ENCODE peak calls at places on chromosomes 2 and 18, in four cellular contexts. U, B, F and I are unnamed samples.

GRCh38 chr2:39234754-39235153 is 9.0 kb downstream of the CDKL4 start:
- DNase-seq in U (no peak), B (peak; percentile 23), F (no peak), I (no peak)

GRCh38 chr18:9569178-9569577 is 45.2 kb downstream of the PPP4R1 start:
- DNase-seq in U (no peak), B (no peak), F (no peak), I (no peak)

GRCh38 chr18:73901589-73901988 is 246.0 kb downstream of the FBXO15 start:
- DNase-seq in U (no peak), B (no peak), F (no peak), I (no peak)

GRCh38 chr2:109238580-109238979 is 109.6 kb downstream of the SH3RF3 start:
- DNase-seq in U (peak; percentile 59), B (no peak), F (no peak), I (no peak)

GRCh38 chr18:31497404-31497710 is 620 bp upstream of the DSG2 start:
- DNase-seq in U (no peak), B (no peak), F (peak; percentile 49), I (no peak)

GRCh38 chr2:100321181-100321880 is 970 bp downstream of the LONRF2 start:
- DNase-seq in U (no peak), B (no peak), F (peak; percentile 69), I (peak; percentile 71)

GRCh38 chr2:119544075-119545031 is at the start of gene CFAP221:
- DNase-seq in U (no peak), B (peak; percentile 60), F (peak; percentile 92), I (peak; percentile 89)

GRCh38 chr2:110883401-110883800 is 151.0 kb downstream of the ACOXL start:
- DNase-seq in U (no peak), B (no peak), F (no peak), I (no peak)

GRCh38 chr2:66428986-66429612 is 5.8 kb upstream of the MEIS1 start:
- DNase-seq in U (no peak), B (peak; percentile 61), F (peak; percentile 73), I (no peak)

GRCh38 chr18:49672853-49673252 is 111.0 kb downstream of the LIPG start:
- DNase-seq in U (no peak), B (no peak), F (no peak), I (no peak)

GRCh38 chr2:138979131-138979530 is 198.9 kb upstream of the NXPH2 start:
- DNase-seq in U (no peak), B (no peak), F (no peak), I (no peak)

GRCh38 chr2:26576565-26577441 is 64.4 kb downstream of the CIB4 start:
- DNase-seq in U (no peak), B (no peak), F (no peak), I (no peak)

GRCh38 chr18:21740474-21740723 is 193 bp upstream of the MIB1 start:
- DNase-seq in U (no peak), B (peak; percentile 92), F (peak; percentile 98), I (peak; percentile 98)

GRCh38 chr2:101841679-101842327 is 144.3 kb downstream of the MAP4K4 start:
- DNase-seq in U (no peak), B (no peak), F (no peak), I (no peak)

GRCh38 chr2:155792666-155793065 is 539.9 kb downstream of the NR4A2 start:
- DNase-seq in U (no peak), B (no peak), F (no peak), I (no peak)

GRCh38 chr2:219530048-219530963 is 13.3 kb downstream of the CHPF start:
- DNase-seq in U (no peak), B (peak; percentile 77), F (peak; percentile 88), I (peak; percentile 90)

GRCh38 chr2:144111443-144111842 is 408.5 kb downstream of the ZEB2 start:
- DNase-seq in U (no peak), B (no peak), F (peak; percentile 41), I (no peak)

GRCh38 chr2:106057206-106057605 is 136.9 kb downstream of the UXS1 start:
- DNase-seq in U (no peak), B (peak; percentile 42), F (no peak), I (no peak)

GRCh38 chr2:236971131-236971850 is 114.4 kb upstream of the COPS8 start:
- DNase-seq in U (no peak), B (no peak), F (no peak), I (no peak)

GRCh38 chr2:213065583-213066444 is 85.6 kb downstream of the IKZF2 start:
- DNase-seq in U (no peak), B (no peak), F (no peak), I (peak; percentile 13)

GRCh38 chr2:239302083-239302807 is 98.6 kb downstream of the HDAC4 start:
- DNase-seq in U (no peak), B (no peak), F (no peak), I (no peak)

GRCh38 chr2:29475446-29476006 is 360.3 kb downstream of the CLIP4 start:
- DNase-seq in U (no peak), B (no peak), F (no peak), I (no peak)

GRCh38 chr2:143329288-143329687 is 200.1 kb downstream of the ARHGAP15 start:
- DNase-seq in U (no peak), B (no peak), F (no peak), I (no peak)

GRCh38 chr18:63999871-64000270 is 30.0 kb downstream of the SERPINB8 start:
- DNase-seq in U (no peak), B (no peak), F (no peak), I (no peak)

GRCh38 chr2:27071277-27071989 is at the start of gene OST4:
- DNase-seq in U (no peak), B (peak; percentile 88), F (peak; percentile 96), I (peak; percentile 96)

GRCh38 chr2:43985359-43985758 is 10.4 kb downstream of the LRPPRC start:
- DNase-seq in U (no peak), B (no peak), F (peak; percentile 16), I (no peak)

GRCh38 chr2:43184339-43184895 is 42.0 kb downstream of the ZFP36L2 start:
- DNase-seq in U (no peak), B (peak; percentile 94), F (peak; percentile 89), I (no peak)

GRCh38 chr18:34121157-34121807 is 103.4 kb downstream of the NOL4 start:
- DNase-seq in U (no peak), B (peak; percentile 44), F (no peak), I (peak; percentile 49)

GRCh38 chr18:11020867-11021414 is 128.4 kb downstream of the PIEZO2 start:
- DNase-seq in U (no peak), B (no peak), F (no peak), I (no peak)

GRCh38 chr2:33215299-33215698 is 261.1 kb upstream of the RASGRP3 start:
- DNase-seq in U (no peak), B (no peak), F (no peak), I (no peak)

GRCh38 chr2:47221039-47221438 is 65.9 kb upstream of the STPG4 start:
- DNase-seq in U (no peak), B (no peak), F (no peak), I (no peak)

DNA sequence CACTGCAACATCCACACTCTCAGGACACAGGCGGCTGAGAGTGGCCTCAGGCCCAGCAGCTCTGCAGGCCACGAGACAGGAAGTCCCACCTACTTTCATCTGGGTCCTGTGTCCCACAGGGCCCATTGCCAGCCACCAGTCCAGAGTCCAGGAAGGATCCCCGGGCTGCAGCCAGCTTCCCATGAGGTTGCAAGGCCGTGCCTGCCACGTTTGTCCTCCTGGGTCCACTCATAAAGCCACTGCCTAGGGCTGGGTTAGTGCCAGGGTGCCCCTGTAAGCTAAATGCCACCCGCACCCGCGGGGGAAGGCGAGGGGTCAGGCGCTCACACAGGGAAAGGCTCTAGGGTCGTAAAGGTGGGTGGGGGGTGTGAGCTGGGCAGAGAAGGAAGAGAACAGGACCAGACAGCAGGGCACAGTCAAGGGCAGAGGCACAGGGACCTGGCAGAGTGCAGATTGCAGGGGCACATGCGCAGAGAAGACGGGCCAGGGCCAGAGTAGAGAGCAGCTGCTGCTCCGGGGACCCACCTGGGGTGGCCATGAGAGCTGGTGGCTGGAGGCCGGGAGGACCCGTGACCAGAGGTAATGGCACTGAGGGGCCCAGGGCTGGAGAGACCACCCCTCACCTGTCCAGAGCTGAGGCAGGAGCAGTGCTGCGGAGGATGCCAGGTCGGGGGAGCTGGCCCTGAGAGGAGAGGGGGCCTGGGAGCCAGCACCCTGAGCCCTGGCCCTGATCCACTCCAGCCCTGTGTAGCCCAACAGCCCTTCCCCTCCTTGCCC is 8.0 kb downstream of the AGXT start:
- DNase-seq in U (no peak), B (peak; percentile 94), F (no peak), I (no peak)
- TF ChIP-seq FOXK2 in U (no peak), B (no peak), F (no peak), I (no peak)

GRCh38 chr18:39661856-39662366 is 2096.3 kb upstream of the CELF4 start:
- DNase-seq in U (no peak), B (no peak), F (no peak), I (no peak)

GRCh38 chr18:39672171-39672570 is 2106.6 kb upstream of the CELF4 start:
- DNase-seq in U (no peak), B (no peak), F (no peak), I (no peak)

DNA sequence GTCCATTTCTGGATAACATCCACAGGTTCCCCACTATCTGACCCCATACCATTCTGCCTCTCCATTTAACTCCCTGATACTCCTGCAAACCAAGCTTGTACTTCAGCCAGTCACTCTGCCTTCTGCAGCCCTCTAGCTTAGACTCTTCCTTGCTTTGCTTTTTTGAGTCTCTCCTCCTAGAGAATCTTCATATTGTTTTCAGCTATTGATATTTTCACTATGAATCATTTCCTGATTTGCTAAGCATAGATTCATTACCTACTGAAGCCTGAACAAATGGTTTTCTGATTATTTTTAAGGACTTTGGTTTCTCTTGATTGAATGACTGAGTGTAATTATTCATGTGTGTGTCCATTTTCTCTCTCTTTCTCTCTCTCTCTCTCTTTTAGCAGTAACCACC is 2102.3 kb upstream of the CELF4 start:
- DNase-seq in U (no peak), B (no peak), F (no peak), I (no peak)
- TF ChIP-seq FOXK2 in U (no peak), B (no peak), F (no peak), I (no peak)

GRCh38 chr2:241728627-241729026 is 5.8 kb upstream of the D2HGDH start:
- DNase-seq in U (no peak), B (no peak), F (no peak), I (no peak)
- TF ChIP-seq FOXK2 in U (no peak), B (no peak), F (no peak), I (no peak)

GRCh38 chr2:65420712-65421431 is 11.5 kb downstream of the SPRED2 start:
- DNase-seq in U (no peak), B (no peak), F (peak; percentile 58), I (no peak)
- TF ChIP-seq FOXK2 in U (no peak), B (no peak), F (peak; percentile 47), I (no peak)

GRCh38 chr18:35162995-35163394 is 77.8 kb upstream of the ZNF397 start:
- DNase-seq in U (no peak), B (no peak), F (no peak), I (no peak)
- TF ChIP-seq FOXK2 in U (no peak), B (no peak), F (no peak), I (no peak)